ENCODE peak calls at places on chromosomes 13 and 19, in ten cellular contexts. One of them, this sample, is unnamed.

GRCh38 chr13:85806553-85807175 is 7.4 kb upstream of the SLITRK6 start:
- DNase-seq in bronchial epithelial cell: peak
- DNase-seq in AML-193: peak
- DNase-seq in stimulated activated CD4-positive, alpha-beta T cell treated with anti-CD3 and anti-CD28 coated beads, Interleukin-12 subunit alpha, Interleukin-12 subunit beta, amount 100 ng/mL, for 4 hours: no peak
- DNase-seq in BE2C: no peak
- DNase-seq in GM23248: peak
- DNase-seq in activated naive CD4-positive, alpha-beta T cell treated with anti-CD3 and anti-CD28 coated beads for 36 hours: no peak
- DNase-seq in amygdala: no peak
- DNase-seq in LHCN-M2: peak
- DNase-seq in pancreas: no peak
- DNase-seq in this sample: peak

GRCh38 chr19:16376649-16377048 is 52.0 kb downstream of the KLF2 start:
- DNase-seq in bronchial epithelial cell: no peak
- DNase-seq in AML-193: no peak
- DNase-seq in stimulated activated CD4-positive, alpha-beta T cell treated with anti-CD3 and anti-CD28 coated beads, Interleukin-12 subunit alpha, Interleukin-12 subunit beta, amount 100 ng/mL, for 4 hours: peak
- DNase-seq in BE2C: peak
- DNase-seq in GM23248: peak
- DNase-seq in activated naive CD4-positive, alpha-beta T cell treated with anti-CD3 and anti-CD28 coated beads for 36 hours: no peak
- DNase-seq in amygdala: no peak
- DNase-seq in LHCN-M2: no peak
- DNase-seq in pancreas: peak
- DNase-seq in this sample: no peak

GRCh38 chr19:49761625-49762311 is 1.3 kb downstream of the TSKS start:
- DNase-seq in bronchial epithelial cell: no peak
- DNase-seq in AML-193: no peak
- DNase-seq in stimulated activated CD4-positive, alpha-beta T cell treated with anti-CD3 and anti-CD28 coated beads, Interleukin-12 subunit alpha, Interleukin-12 subunit beta, amount 100 ng/mL, for 4 hours: no peak
- DNase-seq in BE2C: no peak
- DNase-seq in GM23248: peak
- DNase-seq in activated naive CD4-positive, alpha-beta T cell treated with anti-CD3 and anti-CD28 coated beads for 36 hours: peak
- DNase-seq in amygdala: no peak
- DNase-seq in LHCN-M2: peak
- DNase-seq in pancreas: no peak
- DNase-seq in this sample: peak

GRCh38 chr13:29760561-29760960 is 89.9 kb downstream of the UBL3 start:
- DNase-seq in bronchial epithelial cell: no peak
- DNase-seq in AML-193: no peak
- DNase-seq in stimulated activated CD4-positive, alpha-beta T cell treated with anti-CD3 and anti-CD28 coated beads, Interleukin-12 subunit alpha, Interleukin-12 subunit beta, amount 100 ng/mL, for 4 hours: no peak
- DNase-seq in BE2C: no peak
- DNase-seq in GM23248: no peak
- DNase-seq in activated naive CD4-positive, alpha-beta T cell treated with anti-CD3 and anti-CD28 coated beads for 36 hours: no peak
- DNase-seq in amygdala: no peak
- DNase-seq in LHCN-M2: no peak
- DNase-seq in pancreas: no peak
- DNase-seq in this sample: no peak

GRCh38 chr13:25300861-25301346 is 521 bp upstream of the NUP58 start:
- DNase-seq in bronchial epithelial cell: no peak
- DNase-seq in AML-193: no peak
- DNase-seq in stimulated activated CD4-positive, alpha-beta T cell treated with anti-CD3 and anti-CD28 coated beads, Interleukin-12 subunit alpha, Interleukin-12 subunit beta, amount 100 ng/mL, for 4 hours: peak
- DNase-seq in BE2C: no peak
- DNase-seq in GM23248: no peak
- DNase-seq in activated naive CD4-positive, alpha-beta T cell treated with anti-CD3 and anti-CD28 coated beads for 36 hours: no peak
- DNase-seq in amygdala: peak
- DNase-seq in LHCN-M2: no peak
- DNase-seq in pancreas: peak
- DNase-seq in this sample: no peak

GRCh38 chr19:13095934-13096890 is 6.4 kb downstream of the LYL1 start:
- DNase-seq in bronchial epithelial cell: no peak
- DNase-seq in AML-193: peak
- DNase-seq in stimulated activated CD4-positive, alpha-beta T cell treated with anti-CD3 and anti-CD28 coated beads, Interleukin-12 subunit alpha, Interleukin-12 subunit beta, amount 100 ng/mL, for 4 hours: no peak
- DNase-seq in BE2C: peak
- DNase-seq in GM23248: no peak
- DNase-seq in activated naive CD4-positive, alpha-beta T cell treated with anti-CD3 and anti-CD28 coated beads for 36 hours: peak
- DNase-seq in amygdala: no peak
- DNase-seq in LHCN-M2: no peak
- DNase-seq in pancreas: no peak
- DNase-seq in this sample: peak

GRCh38 chr19:49638360-49638759 is 1.6 kb downstream of the RRAS start:
- DNase-seq in bronchial epithelial cell: peak
- DNase-seq in AML-193: no peak
- DNase-seq in stimulated activated CD4-positive, alpha-beta T cell treated with anti-CD3 and anti-CD28 coated beads, Interleukin-12 subunit alpha, Interleukin-12 subunit beta, amount 100 ng/mL, for 4 hours: no peak
- DNase-seq in BE2C: no peak
- DNase-seq in GM23248: peak
- DNase-seq in activated naive CD4-positive, alpha-beta T cell treated with anti-CD3 and anti-CD28 coated beads for 36 hours: no peak
- DNase-seq in amygdala: no peak
- DNase-seq in LHCN-M2: no peak
- DNase-seq in pancreas: no peak
- DNase-seq in this sample: peak

GRCh38 chr19:3893509-3894179 is 13.2 kb downstream of the ATCAY start:
- DNase-seq in bronchial epithelial cell: no peak
- DNase-seq in AML-193: no peak
- DNase-seq in stimulated activated CD4-positive, alpha-beta T cell treated with anti-CD3 and anti-CD28 coated beads, Interleukin-12 subunit alpha, Interleukin-12 subunit beta, amount 100 ng/mL, for 4 hours: no peak
- DNase-seq in BE2C: no peak
- DNase-seq in GM23248: no peak
- DNase-seq in activated naive CD4-positive, alpha-beta T cell treated with anti-CD3 and anti-CD28 coated beads for 36 hours: no peak
- DNase-seq in amygdala: no peak
- DNase-seq in LHCN-M2: no peak
- DNase-seq in pancreas: no peak
- DNase-seq in this sample: no peak

GRCh38 chr19:17648786-17649185 is 39.4 kb downstream of the UNC13A start:
- DNase-seq in bronchial epithelial cell: no peak
- DNase-seq in AML-193: no peak
- DNase-seq in stimulated activated CD4-positive, alpha-beta T cell treated with anti-CD3 and anti-CD28 coated beads, Interleukin-12 subunit alpha, Interleukin-12 subunit beta, amount 100 ng/mL, for 4 hours: no peak
- DNase-seq in BE2C: no peak
- DNase-seq in GM23248: no peak
- DNase-seq in activated naive CD4-positive, alpha-beta T cell treated with anti-CD3 and anti-CD28 coated beads for 36 hours: no peak
- DNase-seq in amygdala: no peak
- DNase-seq in LHCN-M2: no peak
- DNase-seq in pancreas: no peak
- DNase-seq in this sample: no peak

GRCh38 chr19:52007805-52008557 is at the start of gene ZNF615:
- DNase-seq in bronchial epithelial cell: peak
- DNase-seq in AML-193: peak
- DNase-seq in stimulated activated CD4-positive, alpha-beta T cell treated with anti-CD3 and anti-CD28 coated beads, Interleukin-12 subunit alpha, Interleukin-12 subunit beta, amount 100 ng/mL, for 4 hours: peak
- DNase-seq in BE2C: peak
- DNase-seq in GM23248: peak
- DNase-seq in activated naive CD4-positive, alpha-beta T cell treated with anti-CD3 and anti-CD28 coated beads for 36 hours: peak
- DNase-seq in amygdala: peak
- DNase-seq in LHCN-M2: peak
- DNase-seq in pancreas: peak
- DNase-seq in this sample: peak

GRCh38 chr13:114319441-114319871 is 5.2 kb downstream of the CHAMP1 start:
- DNase-seq in bronchial epithelial cell: no peak
- DNase-seq in AML-193: no peak
- DNase-seq in stimulated activated CD4-positive, alpha-beta T cell treated with anti-CD3 and anti-CD28 coated beads, Interleukin-12 subunit alpha, Interleukin-12 subunit beta, amount 100 ng/mL, for 4 hours: no peak
- DNase-seq in BE2C: no peak
- DNase-seq in GM23248: peak
- DNase-seq in activated naive CD4-positive, alpha-beta T cell treated with anti-CD3 and anti-CD28 coated beads for 36 hours: no peak
- DNase-seq in amygdala: no peak
- DNase-seq in LHCN-M2: peak
- DNase-seq in pancreas: no peak
- DNase-seq in this sample: no peak

GRCh38 chr13:26051231-26052135 is at the start of gene SHISA2:
- DNase-seq in bronchial epithelial cell: peak
- DNase-seq in AML-193: no peak
- DNase-seq in stimulated activated CD4-positive, alpha-beta T cell treated with anti-CD3 and anti-CD28 coated beads, Interleukin-12 subunit alpha, Interleukin-12 subunit beta, amount 100 ng/mL, for 4 hours: peak
- DNase-seq in BE2C: peak
- DNase-seq in GM23248: peak
- DNase-seq in activated naive CD4-positive, alpha-beta T cell treated with anti-CD3 and anti-CD28 coated beads for 36 hours: peak
- DNase-seq in amygdala: peak
- DNase-seq in LHCN-M2: peak
- DNase-seq in pancreas: peak
- DNase-seq in this sample: peak

GRCh38 chr13:93715866-93716265 is 489.3 kb downstream of the GPC6 start:
- DNase-seq in bronchial epithelial cell: no peak
- DNase-seq in AML-193: no peak
- DNase-seq in stimulated activated CD4-positive, alpha-beta T cell treated with anti-CD3 and anti-CD28 coated beads, Interleukin-12 subunit alpha, Interleukin-12 subunit beta, amount 100 ng/mL, for 4 hours: no peak
- DNase-seq in BE2C: no peak
- DNase-seq in GM23248: no peak
- DNase-seq in activated naive CD4-positive, alpha-beta T cell treated with anti-CD3 and anti-CD28 coated beads for 36 hours: no peak
- DNase-seq in amygdala: no peak
- DNase-seq in LHCN-M2: peak
- DNase-seq in pancreas: no peak
- DNase-seq in this sample: no peak

GRCh38 chr13:31987071-31987470 is 44.5 kb upstream of the FRY start:
- DNase-seq in bronchial epithelial cell: no peak
- DNase-seq in AML-193: no peak
- DNase-seq in stimulated activated CD4-positive, alpha-beta T cell treated with anti-CD3 and anti-CD28 coated beads, Interleukin-12 subunit alpha, Interleukin-12 subunit beta, amount 100 ng/mL, for 4 hours: no peak
- DNase-seq in BE2C: no peak
- DNase-seq in GM23248: no peak
- DNase-seq in activated naive CD4-positive, alpha-beta T cell treated with anti-CD3 and anti-CD28 coated beads for 36 hours: no peak
- DNase-seq in amygdala: no peak
- DNase-seq in LHCN-M2: no peak
- DNase-seq in pancreas: no peak
- DNase-seq in this sample: no peak

GRCh38 chr19:50697414-50698124 is 22.0 kb downstream of the SHANK1 start:
- DNase-seq in bronchial epithelial cell: no peak
- DNase-seq in AML-193: no peak
- DNase-seq in stimulated activated CD4-positive, alpha-beta T cell treated with anti-CD3 and anti-CD28 coated beads, Interleukin-12 subunit alpha, Interleukin-12 subunit beta, amount 100 ng/mL, for 4 hours: no peak
- DNase-seq in BE2C: no peak
- DNase-seq in GM23248: no peak
- DNase-seq in activated naive CD4-positive, alpha-beta T cell treated with anti-CD3 and anti-CD28 coated beads for 36 hours: no peak
- DNase-seq in amygdala: no peak
- DNase-seq in LHCN-M2: no peak
- DNase-seq in pancreas: no peak
- DNase-seq in this sample: no peak

GRCh38 chr13:97495678-97496077 is 61.7 kb downstream of the RAP2A start:
- DNase-seq in bronchial epithelial cell: peak
- DNase-seq in AML-193: no peak
- DNase-seq in stimulated activated CD4-positive, alpha-beta T cell treated with anti-CD3 and anti-CD28 coated beads, Interleukin-12 subunit alpha, Interleukin-12 subunit beta, amount 100 ng/mL, for 4 hours: no peak
- DNase-seq in BE2C: no peak
- DNase-seq in GM23248: no peak
- DNase-seq in activated naive CD4-positive, alpha-beta T cell treated with anti-CD3 and anti-CD28 coated beads for 36 hours: no peak
- DNase-seq in amygdala: no peak
- DNase-seq in LHCN-M2: no peak
- DNase-seq in pancreas: no peak
- DNase-seq in this sample: no peak

GRCh38 chr13:23797276-23797903 is 91.8 kb downstream of the MIPEP start:
- DNase-seq in bronchial epithelial cell: no peak
- DNase-seq in AML-193: no peak
- DNase-seq in stimulated activated CD4-positive, alpha-beta T cell treated with anti-CD3 and anti-CD28 coated beads, Interleukin-12 subunit alpha, Interleukin-12 subunit beta, amount 100 ng/mL, for 4 hours: no peak
- DNase-seq in BE2C: no peak
- DNase-seq in GM23248: no peak
- DNase-seq in activated naive CD4-positive, alpha-beta T cell treated with anti-CD3 and anti-CD28 coated beads for 36 hours: no peak
- DNase-seq in amygdala: no peak
- DNase-seq in LHCN-M2: no peak
- DNase-seq in pancreas: no peak
- DNase-seq in this sample: no peak

GRCh38 chr13:50908371-50908770 is 1.2 kb upstream of the RNASEH2B start:
- DNase-seq in bronchial epithelial cell: no peak
- DNase-seq in AML-193: no peak
- DNase-seq in stimulated activated CD4-positive, alpha-beta T cell treated with anti-CD3 and anti-CD28 coated beads, Interleukin-12 subunit alpha, Interleukin-12 subunit beta, amount 100 ng/mL, for 4 hours: no peak
- DNase-seq in BE2C: no peak
- DNase-seq in GM23248: no peak
- DNase-seq in activated naive CD4-positive, alpha-beta T cell treated with anti-CD3 and anti-CD28 coated beads for 36 hours: no peak
- DNase-seq in amygdala: no peak
- DNase-seq in LHCN-M2: no peak
- DNase-seq in pancreas: no peak
- DNase-seq in this sample: no peak

GRCh38 chr19:17855333-17856152 is 4.2 kb upstream of the RPL18A start:
- DNase-seq in bronchial epithelial cell: peak
- DNase-seq in AML-193: peak
- DNase-seq in stimulated activated CD4-positive, alpha-beta T cell treated with anti-CD3 and anti-CD28 coated beads, Interleukin-12 subunit alpha, Interleukin-12 subunit beta, amount 100 ng/mL, for 4 hours: peak
- DNase-seq in BE2C: peak
- DNase-seq in GM23248: peak
- DNase-seq in activated naive CD4-positive, alpha-beta T cell treated with anti-CD3 and anti-CD28 coated beads for 36 hours: peak
- DNase-seq in amygdala: peak
- DNase-seq in LHCN-M2: peak
- DNase-seq in pancreas: peak
- DNase-seq in this sample: peak

GRCh38 chr19:6424190-6424938 is at the start of gene KHSRP:
- DNase-seq in bronchial epithelial cell: no peak
- DNase-seq in AML-193: no peak
- DNase-seq in stimulated activated CD4-positive, alpha-beta T cell treated with anti-CD3 and anti-CD28 coated beads, Interleukin-12 subunit alpha, Interleukin-12 subunit beta, amount 100 ng/mL, for 4 hours: peak
- DNase-seq in BE2C: peak
- DNase-seq in GM23248: peak
- DNase-seq in activated naive CD4-positive, alpha-beta T cell treated with anti-CD3 and anti-CD28 coated beads for 36 hours: no peak
- DNase-seq in amygdala: no peak
- DNase-seq in LHCN-M2: no peak
- DNase-seq in pancreas: peak
- DNase-seq in this sample: no peak

GRCh38 chr13:23867027-23867491 is 22.1 kb downstream of the MIPEP start:
- DNase-seq in bronchial epithelial cell: peak
- DNase-seq in AML-193: no peak
- DNase-seq in stimulated activated CD4-positive, alpha-beta T cell treated with anti-CD3 and anti-CD28 coated beads, Interleukin-12 subunit alpha, Interleukin-12 subunit beta, amount 100 ng/mL, for 4 hours: no peak
- DNase-seq in BE2C: no peak
- DNase-seq in GM23248: peak
- DNase-seq in activated naive CD4-positive, alpha-beta T cell treated with anti-CD3 and anti-CD28 coated beads for 36 hours: no peak
- DNase-seq in amygdala: no peak
- DNase-seq in LHCN-M2: peak
- DNase-seq in pancreas: no peak
- DNase-seq in this sample: no peak

This sample was measured in SK-N-DZ.